ENCODE peak calls at places on chromosomes 5 and 9, in six cellular contexts. L is HCT116, E is DND-41, K is IMR-90, G is GM23338, Z is OCI-LY7. V is an unnamed sample.

GRCh38 chr5:72556351-72557146 is 49.3 kb upstream of the ZNF366 start:
- DNase-seq in L (no peak), E (no peak), K (peak; percentile 56), G (peak; percentile 92), Z (peak; percentile 3), V (no peak)

GRCh38 chr5:80372780-80373179 is 35.1 kb upstream of the ZFYVE16 start:
- DNase-seq in L (no peak), E (no peak), K (no peak), G (no peak), Z (no peak), V (no peak)

GRCh38 chr9:132630811-132631210 is 39.0 kb downstream of the DDX31 start:
- DNase-seq in L (no peak), E (no peak), K (no peak), G (no peak), Z (no peak), V (no peak)

GRCh38 chr9:107488400-107489143 is 997 bp downstream of the KLF4 start:
- DNase-seq in L (no peak), E (no peak), K (peak; percentile 49), G (peak; percentile 50), Z (no peak), V (no peak)

GRCh38 chr5:3392306-3392939 is 203.2 kb upstream of the IRX1 start:
- DNase-seq in L (no peak), E (peak; percentile 69), K (no peak), G (no peak), Z (no peak), V (peak; percentile 26)

GRCh38 chr5:9898319-9898718 is 268.2 kb upstream of the TAS2R1 start:
- DNase-seq in L (peak; percentile 8), E (peak; percentile 9), K (peak; percentile 49), G (peak; percentile 66), Z (peak; percentile 4), V (no peak)

GRCh38 chr5:175254155-175254554 is 189.8 kb downstream of the DRD1 start:
- DNase-seq in L (no peak), E (no peak), K (peak; percentile 42), G (no peak), Z (no peak), V (no peak)

GRCh38 chr9:93252781-93253530 is 69.0 kb downstream of the WNK2 start:
- DNase-seq in L (no peak), E (no peak), K (no peak), G (no peak), Z (no peak), V (no peak)

GRCh38 chr5:9437741-9438240 is 108.1 kb downstream of the SEMA5A start:
- DNase-seq in L (no peak), E (no peak), K (peak; percentile 86), G (no peak), Z (no peak), V (no peak)

GRCh38 chr5:149424371-149425315 is 45.6 kb upstream of the IL17B start:
- DNase-seq in L (no peak), E (no peak), K (no peak), G (peak; percentile 89), Z (no peak), V (no peak)

GRCh38 chr5:136246632-136247031 is 53.7 kb upstream of the SMIM32 start:
- DNase-seq in L (no peak), E (no peak), K (no peak), G (no peak), Z (no peak), V (no peak)

GRCh38 chr9:121286973-121287721 is 19.2 kb downstream of the GSN start:
- DNase-seq in L (peak; percentile 98), E (no peak), K (peak; percentile 95), G (peak; percentile 96), Z (no peak), V (peak; percentile 90)

GRCh38 chr5:172420215-172420934 is 34.0 kb downstream of the SH3PXD2B start:
- DNase-seq in L (peak; percentile 60), E (no peak), K (peak; percentile 94), G (peak; percentile 74), Z (peak; percentile 27), V (peak; percentile 41)

GRCh38 chr9:133103183-133103986 is 17.7 kb downstream of the RALGDS start:
- DNase-seq in L (no peak), E (peak; percentile 26), K (peak; percentile 19), G (peak; percentile 60), Z (peak; percentile 50), V (peak; percentile 79)

GRCh38 chr9:98707158-98708102 is 1.3 kb downstream of the GABBR2 start:
- DNase-seq in L (peak; percentile 3), E (no peak), K (peak; percentile 85), G (peak; percentile 94), Z (no peak), V (peak; percentile 51)

GRCh38 chr5:12023614-12024241 is 119.5 kb upstream of the CTNND2 start:
- DNase-seq in L (no peak), E (no peak), K (peak; percentile 27), G (peak; percentile 79), Z (peak; percentile 42), V (peak; percentile 44)

GRCh38 chr9:110455860-110456259 is 118.2 kb upstream of the TXNDC8 start:
- DNase-seq in L (no peak), E (no peak), K (no peak), G (no peak), Z (no peak), V (no peak)

GRCh38 chr5:98563885-98564653 is 209.4 kb upstream of the RGMB start:
- DNase-seq in L (no peak), E (no peak), K (no peak), G (no peak), Z (no peak), V (no peak)

GRCh38 chr9:19154135-19154612 is 26.9 kb upstream of the PLIN2 start:
- DNase-seq in L (no peak), E (no peak), K (peak; percentile 96), G (no peak), Z (no peak), V (peak; percentile 80)

GRCh38 chr9:64773491-64773931 is 511.5 kb downstream of the FOXD4L5 start:
- DNase-seq in L (no peak), E (no peak), K (no peak), G (peak; percentile 1), Z (peak; percentile 22), V (peak; percentile 1)

GRCh38 chr5:21931076-21931475 is 922.1 kb downstream of the CDH12 start:
- DNase-seq in L (no peak), E (no peak), K (no peak), G (no peak), Z (no peak), V (no peak)

GRCh38 chr5:116754556-116754955 is 179.9 kb upstream of the SEMA6A start:
- DNase-seq in L (no peak), E (no peak), K (no peak), G (peak; percentile 71), Z (no peak), V (no peak)

GRCh38 chr9:90219548-90220118 is 423.0 kb downstream of the DIRAS2 start:
- DNase-seq in L (no peak), E (no peak), K (no peak), G (peak; percentile 75), Z (peak; percentile 19), V (peak; percentile 17)

GRCh38 chr5:151094054-151094858 is 13.4 kb upstream of the TNIP1 start:
- DNase-seq in L (no peak), E (no peak), K (peak; percentile 34), G (no peak), Z (no peak), V (no peak)

GRCh38 chr5:6859001-6859400 is 145.8 kb downstream of the TENT4A start:
- DNase-seq in L (no peak), E (no peak), K (no peak), G (no peak), Z (no peak), V (no peak)

GRCh38 chr5:11560915-11561697 is 343.1 kb downstream of the CTNND2 start:
- DNase-seq in L (no peak), E (no peak), K (no peak), G (no peak), Z (no peak), V (no peak)

GRCh38 chr5:127184841-127185240 is 105.8 kb upstream of the MEGF10 start:
- DNase-seq in L (no peak), E (no peak), K (no peak), G (no peak), Z (no peak), V (no peak)

GRCh38 chr5:147303976-147304375 is 69.2 kb downstream of the STK32A start:
- DNase-seq in L (peak; percentile 7), E (no peak), K (peak; percentile 79), G (no peak), Z (no peak), V (no peak)
- H2AFZ ChIP-seq in L (no peak overlapping the region), E (no peak overlapping the region), K (no peak overlapping the region), G (no peak overlapping the region), Z (no peak overlapping the region), V (no peak overlapping the region)

DNA sequence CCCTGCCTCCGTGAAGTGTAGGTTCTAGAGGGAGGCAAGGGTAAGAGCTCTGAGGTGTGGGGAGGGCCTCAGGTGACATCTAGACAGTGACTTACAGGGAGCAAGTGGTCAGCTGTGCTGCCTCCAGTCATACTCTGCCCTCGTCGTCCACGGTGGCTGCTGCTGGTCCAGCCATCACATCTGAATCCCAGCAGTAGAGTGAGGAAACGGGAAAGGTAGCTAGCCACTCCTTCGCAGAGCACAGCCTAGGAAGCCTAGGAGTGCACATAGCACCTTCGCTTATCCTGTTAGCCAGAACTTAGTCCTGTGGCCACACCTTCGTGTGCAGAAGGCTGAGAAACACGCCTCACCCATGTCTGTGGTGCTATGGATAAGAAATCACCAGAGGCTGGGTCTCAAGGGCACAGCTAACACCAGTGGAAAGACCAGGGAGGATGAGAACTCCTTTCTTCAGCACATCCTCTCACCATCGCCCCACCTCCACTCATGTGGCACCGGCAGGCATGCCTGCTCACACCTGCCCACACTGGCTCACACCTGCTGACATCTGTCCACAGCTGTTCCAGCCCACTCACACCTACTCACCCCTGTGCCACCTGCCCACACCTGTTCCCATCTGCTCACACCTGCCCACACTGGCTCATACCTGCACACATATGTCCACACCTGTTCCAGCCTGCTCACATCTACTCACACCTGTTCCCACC is 44.5 kb upstream of the SLC6A19 start:
- DNase-seq in L (no peak), E (no peak), K (no peak), G (no peak), Z (no peak), V (no peak)
- H2AFZ ChIP-seq in L (no peak overlapping the region), E (no peak overlapping the region), K (no peak overlapping the region), G (no peak overlapping the region), Z (no peak overlapping the region), V (no peak overlapping the region)

GRCh38 chr5:38553001-38553521 is 3.4 kb downstream of the LIFR start:
- DNase-seq in L (no peak), E (no peak), K (no peak), G (no peak), Z (no peak), V (no peak)

GRCh38 chr5:38555354-38556114 is 912 bp downstream of the LIFR start:
- DNase-seq in L (no peak), E (no peak), K (no peak), G (peak; percentile 21), Z (no peak), V (no peak)

GRCh38 chr5:38556599-38557308 is at the start of gene LIFR:
- DNase-seq in L (peak; percentile 19), E (no peak), K (peak; percentile 74), G (peak; percentile 87), Z (no peak), V (peak; percentile 97)

GRCh38 chr5:38556115-38556598 is 289 bp downstream of the LIFR start:
- DNase-seq in L (no peak), E (no peak), K (no peak), G (peak; percentile 60), Z (no peak), V (no peak)

GRCh38 chr5:38554860-38555259 is 1.6 kb downstream of the LIFR start:
- DNase-seq in L (no peak), E (no peak), K (no peak), G (peak; percentile 11), Z (no peak), V (no peak)
- H2AFZ ChIP-seq in L (no peak overlapping the region), E (no peak overlapping the region), K (no peak overlapping the region), G (no peak overlapping the region), Z (no peak overlapping the region), V (no peak overlapping the region)

GRCh38 chr5:73826301-73826700 is 200.3 kb downstream of the ARHGEF28 start:
- DNase-seq in L (no peak), E (no peak), K (no peak), G (no peak), Z (no peak), V (no peak)
- H2AFZ ChIP-seq in L (no peak overlapping the region), E (no peak overlapping the region), K (no peak overlapping the region), G (peak overlapping the region; percentile 29), Z (no peak overlapping the region), V (no peak overlapping the region)

V was measured in K562.